ENCODE peak calls at places on chromosome 7, in nine cellular contexts. One of them, this sample, is unnamed.

GRCh38 chr7:111987115-111987826 is 218.9 kb downstream of the DOCK4 start:
- DNase-seq in AG09319: peak; percentile 10
- DNase-seq in GM13976: no peak
- DNase-seq in Peyer's patch: no peak
- DNase-seq in mesothelial cell of epicardium: no peak
- DNase-seq in CD8-positive, alpha-beta T cell: no peak
- DNase-seq in Calu3: no peak
- DNase-seq in sigmoid colon: no peak
- DNase-seq in SK-N-SH: no peak
- DNase-seq in this sample: no peak

GRCh38 chr7:106010331-106010730 is 47.3 kb downstream of the CDHR3 start:
- DNase-seq in Calu3: no peak
- DNase-seq in sigmoid colon: no peak
- DNase-seq in Peyer's patch: no peak
- DNase-seq in mesothelial cell of epicardium: no peak
- DNase-seq in AG09319: no peak
- DNase-seq in SK-N-SH: no peak
- DNase-seq in CD8-positive, alpha-beta T cell: no peak
- DNase-seq in GM13976: no peak
- DNase-seq in this sample: peak; percentile 18

GRCh38 chr7:17408245-17408903 is 109.9 kb downstream of the AHR start:
- DNase-seq in AG09319: peak; percentile 77
- DNase-seq in sigmoid colon: peak; percentile 80
- DNase-seq in SK-N-SH: no peak
- DNase-seq in CD8-positive, alpha-beta T cell: no peak
- DNase-seq in mesothelial cell of epicardium: no peak
- DNase-seq in Calu3: peak; percentile 85
- DNase-seq in GM13976: no peak
- DNase-seq in Peyer's patch: peak; percentile 74
- DNase-seq in this sample: no peak

GRCh38 chr7:1567893-1568292 is 1.9 kb downstream of the PSMG3 start:
- DNase-seq in Peyer's patch: no peak
- DNase-seq in sigmoid colon: no peak
- DNase-seq in mesothelial cell of epicardium: no peak
- DNase-seq in Calu3: no peak
- DNase-seq in AG09319: no peak
- DNase-seq in GM13976: no peak
- DNase-seq in CD8-positive, alpha-beta T cell: no peak
- DNase-seq in SK-N-SH: peak; percentile 47
- DNase-seq in this sample: no peak

GRCh38 chr7:28203498-28204240 is 23.1 kb upstream of the JAZF1 start:
- DNase-seq in sigmoid colon: no peak
- DNase-seq in SK-N-SH: no peak
- DNase-seq in Calu3: no peak
- DNase-seq in CD8-positive, alpha-beta T cell: no peak
- DNase-seq in mesothelial cell of epicardium: no peak
- DNase-seq in GM13976: no peak
- DNase-seq in AG09319: no peak
- DNase-seq in Peyer's patch: no peak
- DNase-seq in this sample: no peak

GRCh38 chr7:144513332-144513731 is 109.8 kb upstream of the NOBOX start:
- DNase-seq in Peyer's patch: no peak
- DNase-seq in GM13976: no peak
- DNase-seq in sigmoid colon: no peak
- DNase-seq in Calu3: no peak
- DNase-seq in CD8-positive, alpha-beta T cell: no peak
- DNase-seq in AG09319: no peak
- DNase-seq in SK-N-SH: no peak
- DNase-seq in mesothelial cell of epicardium: no peak
- DNase-seq in this sample: peak; percentile 20

GRCh38 chr7:45000096-45001032 is at the start of gene CCM2:
- DNase-seq in GM13976: no peak
- DNase-seq in CD8-positive, alpha-beta T cell: no peak
- DNase-seq in Calu3: peak; percentile 53
- DNase-seq in sigmoid colon: peak; percentile 81
- DNase-seq in Peyer's patch: peak; percentile 64
- DNase-seq in mesothelial cell of epicardium: peak; percentile 55
- DNase-seq in SK-N-SH: peak; percentile 98
- DNase-seq in AG09319: no peak
- DNase-seq in this sample: no peak

GRCh38 chr7:137975223-137975622 is 26.7 kb downstream of the CREB3L2 start:
- DNase-seq in CD8-positive, alpha-beta T cell: no peak
- DNase-seq in AG09319: no peak
- DNase-seq in Peyer's patch: no peak
- DNase-seq in mesothelial cell of epicardium: no peak
- DNase-seq in SK-N-SH: no peak
- DNase-seq in GM13976: peak; percentile 61
- DNase-seq in Calu3: no peak
- DNase-seq in sigmoid colon: peak; percentile 80
- DNase-seq in this sample: peak; percentile 52

GRCh38 chr7:85489498-85489897 is 302.6 kb upstream of the SEMA3D start:
- DNase-seq in Peyer's patch: no peak
- DNase-seq in Calu3: no peak
- DNase-seq in GM13976: no peak
- DNase-seq in SK-N-SH: no peak
- DNase-seq in AG09319: no peak
- DNase-seq in CD8-positive, alpha-beta T cell: no peak
- DNase-seq in sigmoid colon: no peak
- DNase-seq in mesothelial cell of epicardium: no peak
- DNase-seq in this sample: no peak

GRCh38 chr7:138900040-138900828 is 81.0 kb downstream of the KIAA1549 start:
- DNase-seq in Calu3: no peak
- DNase-seq in AG09319: no peak
- DNase-seq in sigmoid colon: no peak
- DNase-seq in CD8-positive, alpha-beta T cell: no peak
- DNase-seq in mesothelial cell of epicardium: no peak
- DNase-seq in Peyer's patch: no peak
- DNase-seq in SK-N-SH: no peak
- DNase-seq in GM13976: no peak
- DNase-seq in this sample: no peak

GRCh38 chr7:110693348-110693747 is 397.6 kb upstream of the LRRN3 start:
- DNase-seq in Peyer's patch: no peak
- DNase-seq in Calu3: no peak
- DNase-seq in CD8-positive, alpha-beta T cell: no peak
- DNase-seq in GM13976: no peak
- DNase-seq in sigmoid colon: no peak
- DNase-seq in mesothelial cell of epicardium: no peak
- DNase-seq in SK-N-SH: no peak
- DNase-seq in AG09319: no peak
- DNase-seq in this sample: no peak

GRCh38 chr7:6533893-6534804 is 17.1 kb downstream of the GRID2IP start:
- DNase-seq in CD8-positive, alpha-beta T cell: no peak
- DNase-seq in GM13976: no peak
- DNase-seq in mesothelial cell of epicardium: no peak
- DNase-seq in AG09319: no peak
- DNase-seq in Calu3: no peak
- DNase-seq in SK-N-SH: no peak
- DNase-seq in Peyer's patch: peak; percentile 47
- DNase-seq in sigmoid colon: no peak
- DNase-seq in this sample: no peak

GRCh38 chr7:124784879-124785818 is 19.6 kb upstream of the GPR37 start:
- DNase-seq in mesothelial cell of epicardium: peak; percentile 56
- DNase-seq in CD8-positive, alpha-beta T cell: no peak
- DNase-seq in GM13976: peak; percentile 54
- DNase-seq in AG09319: peak; percentile 23
- DNase-seq in Peyer's patch: peak; percentile 49
- DNase-seq in SK-N-SH: peak; percentile 76
- DNase-seq in Calu3: peak; percentile 58
- DNase-seq in sigmoid colon: no peak
- DNase-seq in this sample: peak; percentile 35

DNA sequence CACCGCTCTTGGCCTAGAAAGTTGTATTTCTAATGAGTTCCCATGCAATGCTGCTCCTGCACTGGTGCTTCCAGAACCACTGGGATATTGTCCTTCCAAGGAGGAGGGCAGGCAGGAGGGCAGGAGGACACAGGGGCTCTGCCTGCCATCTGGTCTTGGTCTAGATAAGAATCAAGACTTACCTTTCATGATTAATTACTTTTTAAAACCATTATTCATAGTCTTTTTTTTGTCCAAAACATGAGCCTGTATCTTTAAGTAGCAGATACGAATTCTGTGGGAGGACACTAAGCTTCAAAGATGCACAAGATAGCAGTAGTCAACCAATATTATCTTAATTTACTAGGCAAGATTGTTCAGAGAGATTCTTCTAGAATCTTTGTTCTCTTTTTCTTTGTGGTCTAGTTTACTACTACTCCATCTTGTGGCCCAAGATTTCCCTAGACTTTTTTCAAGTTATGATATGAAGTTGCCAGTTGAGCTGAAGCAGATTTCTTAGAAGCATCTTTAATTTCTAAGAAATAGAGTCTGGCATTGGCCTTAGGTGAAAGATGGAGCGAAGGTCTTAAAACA is 57.6 kb downstream of the RBM33 start:
- DNase-seq in GM13976: no peak
- DNase-seq in Calu3: no peak
- DNase-seq in Peyer's patch: no peak
- DNase-seq in mesothelial cell of epicardium: no peak
- DNase-seq in SK-N-SH: no peak
- DNase-seq in CD8-positive, alpha-beta T cell: no peak
- DNase-seq in sigmoid colon: no peak
- DNase-seq in AG09319: no peak
- DNase-seq in this sample: no peak
- TF ChIP-seq CTCF in GM13976: no peak
- TF ChIP-seq CTCF in Calu3: no peak
- TF ChIP-seq CTCF in Peyer's patch: no peak
- TF ChIP-seq CTCF in mesothelial cell of epicardium: no peak
- TF ChIP-seq CTCF in SK-N-SH: peak; percentile 35
- TF ChIP-seq CTCF in CD8-positive, alpha-beta T cell: no peak
- TF ChIP-seq CTCF in sigmoid colon: no peak
- TF ChIP-seq CTCF in AG09319: no peak
- TF ChIP-seq CTCF in this sample: no peak

DNA sequence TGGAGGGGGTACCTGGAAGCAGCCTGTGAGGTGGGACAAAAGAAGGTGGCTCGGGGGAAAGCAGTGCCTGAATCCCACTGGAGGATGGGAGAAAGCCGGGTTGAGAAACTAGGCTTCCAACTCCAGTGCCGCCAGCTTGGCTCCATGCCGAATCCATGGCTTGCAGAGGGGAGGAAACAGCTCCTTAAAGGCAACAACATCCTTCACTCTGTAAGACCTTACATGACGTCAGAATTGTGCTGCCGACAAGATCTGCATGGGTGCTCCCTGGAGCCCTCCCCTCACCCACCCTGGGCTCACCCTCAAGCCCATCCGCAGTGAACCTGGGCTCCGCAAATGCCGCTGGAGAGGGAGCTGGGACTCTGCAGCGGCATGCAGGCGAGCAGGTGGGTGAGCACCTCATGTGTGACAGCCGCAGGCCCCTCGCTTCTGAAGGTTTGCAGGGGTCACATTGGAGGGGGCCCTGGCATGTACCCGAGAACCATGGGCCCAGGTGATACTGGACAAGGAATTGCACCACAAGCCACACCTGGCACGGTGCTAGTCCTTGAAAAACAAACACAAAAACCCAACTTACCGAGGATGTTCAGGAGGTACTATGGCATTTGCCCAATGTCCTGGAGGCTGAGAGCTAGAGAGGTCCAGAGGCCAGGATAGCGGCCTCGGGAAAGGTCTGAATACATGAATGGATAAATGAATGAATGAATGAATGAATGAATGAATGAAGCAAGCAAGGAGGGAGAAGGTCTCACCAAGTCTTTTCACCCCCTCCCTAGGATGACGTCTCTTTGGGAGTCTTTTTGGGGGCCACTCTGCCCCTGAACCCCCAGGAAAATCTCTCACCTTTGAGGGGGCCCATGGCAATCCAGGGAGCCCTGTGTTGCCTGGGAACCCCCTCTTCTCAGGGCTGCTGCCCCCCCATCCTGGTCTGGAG is 238.6 kb upstream of the SHH start:
- DNase-seq in SK-N-SH: no peak
- DNase-seq in GM13976: no peak
- DNase-seq in CD8-positive, alpha-beta T cell: no peak
- DNase-seq in mesothelial cell of epicardium: no peak
- DNase-seq in Calu3: no peak
- DNase-seq in Peyer's patch: no peak
- DNase-seq in sigmoid colon: peak; percentile 46
- DNase-seq in AG09319: no peak
- DNase-seq in this sample: no peak
- TF ChIP-seq CTCF in SK-N-SH: no peak
- TF ChIP-seq CTCF in GM13976: no peak
- TF ChIP-seq CTCF in CD8-positive, alpha-beta T cell: no peak
- TF ChIP-seq CTCF in mesothelial cell of epicardium: no peak
- TF ChIP-seq CTCF in Calu3: no peak
- TF ChIP-seq CTCF in Peyer's patch: no peak
- TF ChIP-seq CTCF in sigmoid colon: no peak
- TF ChIP-seq CTCF in AG09319: no peak
- TF ChIP-seq CTCF in this sample: no peak

GRCh38 chr7:108109216-108109908 is 20.8 kb downstream of the LAMB4 start:
- DNase-seq in mesothelial cell of epicardium: no peak
- DNase-seq in CD8-positive, alpha-beta T cell: no peak
- DNase-seq in Peyer's patch: peak; percentile 65
- DNase-seq in sigmoid colon: no peak
- DNase-seq in AG09319: no peak
- DNase-seq in SK-N-SH: peak; percentile 55
- DNase-seq in GM13976: peak; percentile 28
- DNase-seq in Calu3: peak; percentile 19
- DNase-seq in this sample: peak; percentile 37

GRCh38 chr7:108118959-108119358 is 11.2 kb downstream of the LAMB4 start:
- DNase-seq in SK-N-SH: no peak
- DNase-seq in CD8-positive, alpha-beta T cell: no peak
- DNase-seq in AG09319: no peak
- DNase-seq in Peyer's patch: no peak
- DNase-seq in GM13976: no peak
- DNase-seq in sigmoid colon: no peak
- DNase-seq in mesothelial cell of epicardium: no peak
- DNase-seq in Calu3: no peak
- DNase-seq in this sample: no peak

GRCh38 chr7:108120196-108120595 is 10.0 kb downstream of the LAMB4 start:
- DNase-seq in Calu3: no peak
- DNase-seq in Peyer's patch: no peak
- DNase-seq in sigmoid colon: no peak
- DNase-seq in mesothelial cell of epicardium: no peak
- DNase-seq in SK-N-SH: no peak
- DNase-seq in CD8-positive, alpha-beta T cell: no peak
- DNase-seq in GM13976: no peak
- DNase-seq in AG09319: no peak
- DNase-seq in this sample: no peak

GRCh38 chr7:108112683-108113082 is 17.5 kb downstream of the LAMB4 start:
- DNase-seq in AG09319: no peak
- DNase-seq in CD8-positive, alpha-beta T cell: no peak
- DNase-seq in mesothelial cell of epicardium: no peak
- DNase-seq in GM13976: no peak
- DNase-seq in Calu3: no peak
- DNase-seq in SK-N-SH: no peak
- DNase-seq in sigmoid colon: no peak
- DNase-seq in Peyer's patch: no peak
- DNase-seq in this sample: no peak

GRCh38 chr7:108114117-108114841 is 15.9 kb downstream of the LAMB4 start:
- DNase-seq in GM13976: no peak
- DNase-seq in CD8-positive, alpha-beta T cell: no peak
- DNase-seq in Calu3: peak; percentile 19
- DNase-seq in SK-N-SH: no peak
- DNase-seq in sigmoid colon: no peak
- DNase-seq in AG09319: no peak
- DNase-seq in mesothelial cell of epicardium: no peak
- DNase-seq in Peyer's patch: no peak
- DNase-seq in this sample: no peak
- TF ChIP-seq CTCF in GM13976: peak; percentile 63
- TF ChIP-seq CTCF in CD8-positive, alpha-beta T cell: peak; percentile 19
- TF ChIP-seq CTCF in Calu3: peak; percentile 58
- TF ChIP-seq CTCF in SK-N-SH: peak; percentile 57
- TF ChIP-seq CTCF in sigmoid colon: no peak
- TF ChIP-seq CTCF in AG09319: peak; percentile 9
- TF ChIP-seq CTCF in mesothelial cell of epicardium: peak; percentile 44
- TF ChIP-seq CTCF in Peyer's patch: no peak
- TF ChIP-seq CTCF in this sample: peak; percentile 76

GRCh38 chr7:119665791-119666190 is 607.2 kb upstream of the KCND2 start:
- DNase-seq in AG09319: no peak
- DNase-seq in sigmoid colon: no peak
- DNase-seq in mesothelial cell of epicardium: no peak
- DNase-seq in Calu3: no peak
- DNase-seq in SK-N-SH: no peak
- DNase-seq in Peyer's patch: no peak
- DNase-seq in GM13976: no peak
- DNase-seq in CD8-positive, alpha-beta T cell: no peak
- DNase-seq in this sample: no peak
- TF ChIP-seq CTCF in AG09319: no peak
- TF ChIP-seq CTCF in sigmoid colon: no peak
- TF ChIP-seq CTCF in mesothelial cell of epicardium: no peak
- TF ChIP-seq CTCF in Calu3: no peak
- TF ChIP-seq CTCF in SK-N-SH: no peak
- TF ChIP-seq CTCF in Peyer's patch: no peak
- TF ChIP-seq CTCF in GM13976: no peak
- TF ChIP-seq CTCF in CD8-positive, alpha-beta T cell: no peak
- TF ChIP-seq CTCF in this sample: no peak

This sample was measured in GM20000.